ENCODE peak calls at places on chromosomes 1 and 21, in nine cellular contexts. Y is stimulated activated CD4-positive, alpha-beta T cell treated with anti-CD3 and anti-CD28 coated beads, TNF-alpha, amount 100 ng/mL, for 1 hour; E is cardiac muscle cell; Q is activated gamma-delta T cell treated with anti-CD3 and anti-CD28 coated beads, Interleukin-2, amount 50 U/mL, for 16 hours; G is stimulated activated CD8-positive, alpha-beta memory T cell treated with anti-CD3 and anti-CD28 coated beads, Interleukin-2, amount 100 ng/mL, for 1 hour; M is iPS DF 19.7; P is stimulated activated naive B cell treated with anti-CD40 and anti-IgM and Interleukin-4, amounts not matched to agents 10 μg/mL and 1 μg/mL and 100 μg/mL, for 72 hours; A is OCI-LY7; O is GM04504. J is an unnamed sample.

GRCh38 chr1:31505884-31506497 is 70.3 kb upstream of the TINAGL1 start:
- DNase-seq in Y (no peak), E (peak; percentile 71), Q (no peak), G (no peak), M (no peak), P (no peak), A (no peak), O (peak; percentile 63), J (peak; percentile 42)

GRCh38 chr1:231720652-231721325 is 94.2 kb downstream of the DISC1 start:
- DNase-seq in Y (no peak), E (no peak), Q (no peak), G (no peak), M (no peak), P (no peak), A (no peak), O (no peak), J (no peak)

GRCh38 chr1:92944901-92945747 is 16.1 kb downstream of the DIPK1A start:
- DNase-seq in Y (no peak), E (no peak), Q (no peak), G (no peak), M (no peak), P (no peak), A (peak; percentile 47), O (no peak), J (no peak)

GRCh38 chr1:117971777-117972176 is 42.2 kb downstream of the WDR3 start:
- DNase-seq in Y (no peak), E (no peak), Q (no peak), G (no peak), M (no peak), P (no peak), A (no peak), O (no peak), J (no peak)

GRCh38 chr1:12314328-12314903 is 84.6 kb downstream of the VPS13D start:
- DNase-seq in Y (no peak), E (peak; percentile 60), Q (no peak), G (no peak), M (no peak), P (no peak), A (peak; percentile 23), O (no peak), J (no peak)

GRCh38 chr1:45522324-45523104 is 830 bp upstream of the PRDX1 start:
- DNase-seq in Y (no peak), E (no peak), Q (no peak), G (no peak), M (no peak), P (no peak), A (no peak), O (peak; percentile 30), J (peak; percentile 41)

GRCh38 chr1:41751804-41752513 is 166.8 kb downstream of the HIVEP3 start:
- DNase-seq in Y (no peak), E (peak; percentile 65), Q (no peak), G (no peak), M (no peak), P (peak; percentile 63), A (peak; percentile 25), O (no peak), J (no peak)

GRCh38 chr1:16187748-16188401 is 24.6 kb downstream of the ARHGEF19 start:
- DNase-seq in Y (no peak), E (peak; percentile 87), Q (peak; percentile 63), G (peak; percentile 53), M (no peak), P (peak; percentile 55), A (peak; percentile 66), O (no peak), J (peak; percentile 72)

GRCh38 chr1:117843791-117844190 is 85.6 kb downstream of the GDAP2 start:
- DNase-seq in Y (no peak), E (no peak), Q (no peak), G (no peak), M (no peak), P (no peak), A (no peak), O (no peak), J (no peak)

GRCh38 chr1:163664706-163665321 is 343.1 kb downstream of the NUF2 start:
- DNase-seq in Y (no peak), E (no peak), Q (no peak), G (no peak), M (no peak), P (no peak), A (no peak), O (no peak), J (no peak)

GRCh38 chr21:33403786-33404571 is 766 bp downstream of the IFNGR2 start:
- DNase-seq in Y (no peak), E (peak; percentile 60), Q (no peak), G (no peak), M (no peak), P (peak; percentile 46), A (peak; percentile 72), O (no peak), J (no peak)

GRCh38 chr1:66292944-66293343 is 241.0 kb upstream of the SGIP1 start:
- DNase-seq in Y (no peak), E (no peak), Q (no peak), G (no peak), M (no peak), P (no peak), A (no peak), O (no peak), J (peak; percentile 60)

GRCh38 chr1:95467036-95467435 is 233.0 kb downstream of the RWDD3 start:
- DNase-seq in Y (no peak), E (no peak), Q (no peak), G (no peak), M (no peak), P (no peak), A (no peak), O (no peak), J (no peak)

GRCh38 chr1:171610385-171610784 is 11.7 kb upstream of the MYOCOS start:
- DNase-seq in Y (no peak), E (peak; percentile 42), Q (no peak), G (no peak), M (no peak), P (no peak), A (no peak), O (no peak), J (peak; percentile 36)

GRCh38 chr1:201750934-201751333 is 78.0 kb upstream of the IPO9 start:
- DNase-seq in Y (no peak), E (peak; percentile 78), Q (no peak), G (no peak), M (no peak), P (no peak), A (no peak), O (no peak), J (no peak)

GRCh38 chr1:108661030-108661609 is at the start of gene HENMT1:
- DNase-seq in Y (peak; percentile 25), E (peak; percentile 85), Q (peak; percentile 61), G (peak; percentile 57), M (no peak), P (peak; percentile 78), A (no peak), O (peak; percentile 28), J (peak; percentile 25)

GRCh38 chr1:183956559-183957188 is 80.9 kb downstream of the COLGALT2 start:
- DNase-seq in Y (peak; percentile 12), E (peak; percentile 84), Q (peak; percentile 38), G (peak; percentile 21), M (no peak), P (peak; percentile 60), A (peak; percentile 66), O (peak; percentile 66), J (peak; percentile 76)

GRCh38 chr1:112849967-112850641 is 105.9 kb downstream of the SLC16A1 start:
- DNase-seq in Y (no peak), E (no peak), Q (no peak), G (no peak), M (no peak), P (no peak), A (no peak), O (no peak), J (no peak)

GRCh38 chr1:24694380-24694843 is 50.8 kb upstream of the CLIC4 start:
- DNase-seq in Y (no peak), E (peak; percentile 88), Q (no peak), G (no peak), M (no peak), P (peak; percentile 14), A (peak; percentile 18), O (peak; percentile 65), J (no peak)

GRCh38 chr1:192167941-192168685 is 9.9 kb downstream of the RGS18 start:
- DNase-seq in Y (no peak), E (peak; percentile 36), Q (no peak), G (no peak), M (no peak), P (no peak), A (no peak), O (no peak), J (no peak)

GRCh38 chr1:2472109-2472508 is 4.0 kb upstream of the PLCH2 start:
- DNase-seq in Y (no peak), E (no peak), Q (no peak), G (no peak), M (no peak), P (no peak), A (no peak), O (no peak), J (no peak)

GRCh38 chr1:192993426-192994085 is 65.6 kb downstream of the UCHL5 start:
- DNase-seq in Y (no peak), E (no peak), Q (no peak), G (no peak), M (no peak), P (no peak), A (no peak), O (no peak), J (no peak)

GRCh38 chr1:214188835-214189234 is 92.1 kb upstream of the SMYD2 start:
- DNase-seq in Y (no peak), E (no peak), Q (no peak), G (no peak), M (no peak), P (no peak), A (no peak), O (no peak), J (no peak)

GRCh38 chr1:114496091-114496490 is 14.9 kb downstream of the TRIM33 start:
- DNase-seq in Y (no peak), E (no peak), Q (no peak), G (no peak), M (no peak), P (no peak), A (no peak), O (no peak), J (no peak)

GRCh38 chr1:3499611-3500010 is 45.1 kb downstream of the ARHGEF16 start:
- DNase-seq in Y (no peak), E (no peak), Q (no peak), G (no peak), M (no peak), P (no peak), A (no peak), O (no peak), J (no peak)

GRCh38 chr1:235002706-235003300 is 125.8 kb downstream of the TOMM20 start:
- DNase-seq in Y (no peak), E (no peak), Q (no peak), G (no peak), M (no peak), P (no peak), A (peak; percentile 47), O (no peak), J (no peak)

GRCh38 chr1:26028490-26028980 is 7.0 kb downstream of the EXTL1 start:
- DNase-seq in Y (no peak), E (no peak), Q (no peak), G (no peak), M (no peak), P (no peak), A (no peak), O (no peak), J (no peak)